ENCODE peak calls at places on chromosomes 2 and 18, in ten cellular contexts. One of them, this sample, is unnamed.

GRCh38 chr2:205477016-205477705 is 205.1 kb upstream of the NRP2 start:
- DNase-seq in astrocyte: peak
- DNase-seq in esophagus squamous epithelium: no peak
- DNase-seq in activated naive CD4-positive, alpha-beta T cell: no peak
- DNase-seq in ELR: no peak
- DNase-seq in activated CD4-positive, alpha-beta T cell treated with anti-CD3 and anti-CD28 coated beads for 36 hours: no peak
- DNase-seq in iris pigment epithelial cell: peak
- DNase-seq in NCI-H2081: no peak
- DNase-seq in H1: no peak
- DNase-seq in GM03348: no peak
- DNase-seq in this sample: no peak

GRCh38 chr2:29108225-29108624 is 7.0 kb upstream of the CLIP4 start:
- DNase-seq in astrocyte: peak
- DNase-seq in esophagus squamous epithelium: no peak
- DNase-seq in activated naive CD4-positive, alpha-beta T cell: no peak
- DNase-seq in ELR: peak
- DNase-seq in activated CD4-positive, alpha-beta T cell treated with anti-CD3 and anti-CD28 coated beads for 36 hours: no peak
- DNase-seq in iris pigment epithelial cell: peak
- DNase-seq in NCI-H2081: no peak
- DNase-seq in H1: no peak
- DNase-seq in GM03348: peak
- DNase-seq in this sample: no peak

GRCh38 chr18:11119962-11120361 is 29.4 kb downstream of the PIEZO2 start:
- DNase-seq in astrocyte: peak
- DNase-seq in esophagus squamous epithelium: no peak
- DNase-seq in activated naive CD4-positive, alpha-beta T cell: no peak
- DNase-seq in ELR: peak
- DNase-seq in activated CD4-positive, alpha-beta T cell treated with anti-CD3 and anti-CD28 coated beads for 36 hours: no peak
- DNase-seq in iris pigment epithelial cell: peak
- DNase-seq in NCI-H2081: no peak
- DNase-seq in H1: no peak
- DNase-seq in GM03348: peak
- DNase-seq in this sample: no peak

GRCh38 chr2:55837073-55837472 is 86.5 kb downstream of the EFEMP1 start:
- DNase-seq in astrocyte: no peak
- DNase-seq in esophagus squamous epithelium: no peak
- DNase-seq in activated naive CD4-positive, alpha-beta T cell: no peak
- DNase-seq in ELR: no peak
- DNase-seq in activated CD4-positive, alpha-beta T cell treated with anti-CD3 and anti-CD28 coated beads for 36 hours: no peak
- DNase-seq in iris pigment epithelial cell: no peak
- DNase-seq in NCI-H2081: no peak
- DNase-seq in H1: no peak
- DNase-seq in GM03348: no peak
- DNase-seq in this sample: no peak

GRCh38 chr2:151619337-151619989 is 114.8 kb downstream of the NEB start:
- DNase-seq in astrocyte: peak
- DNase-seq in esophagus squamous epithelium: no peak
- DNase-seq in activated naive CD4-positive, alpha-beta T cell: no peak
- DNase-seq in ELR: peak
- DNase-seq in activated CD4-positive, alpha-beta T cell treated with anti-CD3 and anti-CD28 coated beads for 36 hours: no peak
- DNase-seq in iris pigment epithelial cell: peak
- DNase-seq in NCI-H2081: no peak
- DNase-seq in H1: no peak
- DNase-seq in GM03348: no peak
- DNase-seq in this sample: no peak

GRCh38 chr2:187989925-187990623 is 301.6 kb upstream of the GULP1 start:
- DNase-seq in astrocyte: no peak
- DNase-seq in esophagus squamous epithelium: no peak
- DNase-seq in activated naive CD4-positive, alpha-beta T cell: no peak
- DNase-seq in ELR: no peak
- DNase-seq in activated CD4-positive, alpha-beta T cell treated with anti-CD3 and anti-CD28 coated beads for 36 hours: no peak
- DNase-seq in iris pigment epithelial cell: no peak
- DNase-seq in NCI-H2081: no peak
- DNase-seq in H1: no peak
- DNase-seq in GM03348: no peak
- DNase-seq in this sample: no peak

GRCh38 chr18:10661333-10661732 is 135.5 kb downstream of the NAPG start:
- DNase-seq in astrocyte: peak
- DNase-seq in esophagus squamous epithelium: no peak
- DNase-seq in activated naive CD4-positive, alpha-beta T cell: no peak
- DNase-seq in ELR: peak
- DNase-seq in activated CD4-positive, alpha-beta T cell treated with anti-CD3 and anti-CD28 coated beads for 36 hours: no peak
- DNase-seq in iris pigment epithelial cell: peak
- DNase-seq in NCI-H2081: no peak
- DNase-seq in H1: no peak
- DNase-seq in GM03348: no peak
- DNase-seq in this sample: no peak

GRCh38 chr2:145626301-145626700 is 1106.4 kb upstream of the ZEB2 start:
- DNase-seq in astrocyte: no peak
- DNase-seq in esophagus squamous epithelium: no peak
- DNase-seq in activated naive CD4-positive, alpha-beta T cell: no peak
- DNase-seq in ELR: no peak
- DNase-seq in activated CD4-positive, alpha-beta T cell treated with anti-CD3 and anti-CD28 coated beads for 36 hours: no peak
- DNase-seq in iris pigment epithelial cell: no peak
- DNase-seq in NCI-H2081: no peak
- DNase-seq in H1: no peak
- DNase-seq in GM03348: no peak
- DNase-seq in this sample: no peak

GRCh38 chr2:1162768-1163584 is 212.3 kb downstream of the SNTG2 start:
- DNase-seq in astrocyte: no peak
- DNase-seq in esophagus squamous epithelium: no peak
- DNase-seq in activated naive CD4-positive, alpha-beta T cell: no peak
- DNase-seq in ELR: peak
- DNase-seq in activated CD4-positive, alpha-beta T cell treated with anti-CD3 and anti-CD28 coated beads for 36 hours: peak
- DNase-seq in iris pigment epithelial cell: no peak
- DNase-seq in NCI-H2081: peak
- DNase-seq in H1: no peak
- DNase-seq in GM03348: no peak
- DNase-seq in this sample: no peak

GRCh38 chr2:224160917-224161316 is 121.8 kb upstream of the SERPINE2 start:
- DNase-seq in astrocyte: peak
- DNase-seq in esophagus squamous epithelium: no peak
- DNase-seq in activated naive CD4-positive, alpha-beta T cell: no peak
- DNase-seq in ELR: no peak
- DNase-seq in activated CD4-positive, alpha-beta T cell treated with anti-CD3 and anti-CD28 coated beads for 36 hours: no peak
- DNase-seq in iris pigment epithelial cell: peak
- DNase-seq in NCI-H2081: no peak
- DNase-seq in H1: no peak
- DNase-seq in GM03348: peak
- DNase-seq in this sample: no peak

GRCh38 chr2:142180820-142181533 is 50.2 kb upstream of the LRP1B start:
- DNase-seq in astrocyte: peak
- DNase-seq in esophagus squamous epithelium: no peak
- DNase-seq in activated naive CD4-positive, alpha-beta T cell: no peak
- DNase-seq in ELR: peak
- DNase-seq in activated CD4-positive, alpha-beta T cell treated with anti-CD3 and anti-CD28 coated beads for 36 hours: peak
- DNase-seq in iris pigment epithelial cell: peak
- DNase-seq in NCI-H2081: no peak
- DNase-seq in H1: peak
- DNase-seq in GM03348: no peak
- DNase-seq in this sample: no peak

GRCh38 chr2:103292570-103293265 is 530.9 kb downstream of the TMEM182 start:
- DNase-seq in astrocyte: no peak
- DNase-seq in esophagus squamous epithelium: no peak
- DNase-seq in activated naive CD4-positive, alpha-beta T cell: no peak
- DNase-seq in ELR: no peak
- DNase-seq in activated CD4-positive, alpha-beta T cell treated with anti-CD3 and anti-CD28 coated beads for 36 hours: no peak
- DNase-seq in iris pigment epithelial cell: no peak
- DNase-seq in NCI-H2081: no peak
- DNase-seq in H1: no peak
- DNase-seq in GM03348: no peak
- DNase-seq in this sample: no peak

GRCh38 chr2:96147593-96148201 is 2.5 kb upstream of the DUSP2 start:
- DNase-seq in astrocyte: no peak
- DNase-seq in esophagus squamous epithelium: no peak
- DNase-seq in activated naive CD4-positive, alpha-beta T cell: no peak
- DNase-seq in ELR: no peak
- DNase-seq in activated CD4-positive, alpha-beta T cell treated with anti-CD3 and anti-CD28 coated beads for 36 hours: peak
- DNase-seq in iris pigment epithelial cell: no peak
- DNase-seq in NCI-H2081: no peak
- DNase-seq in H1: no peak
- DNase-seq in GM03348: no peak
- DNase-seq in this sample: no peak

GRCh38 chr18:54812885-54813284 is 15.4 kb upstream of the RAB27B start:
- DNase-seq in astrocyte: no peak
- DNase-seq in esophagus squamous epithelium: no peak
- DNase-seq in activated naive CD4-positive, alpha-beta T cell: no peak
- DNase-seq in ELR: no peak
- DNase-seq in activated CD4-positive, alpha-beta T cell treated with anti-CD3 and anti-CD28 coated beads for 36 hours: peak
- DNase-seq in iris pigment epithelial cell: no peak
- DNase-seq in NCI-H2081: no peak
- DNase-seq in H1: no peak
- DNase-seq in GM03348: no peak
- DNase-seq in this sample: no peak

GRCh38 chr18:13568443-13569392 is 157.6 kb downstream of the FAM210A start:
- DNase-seq in astrocyte: no peak
- DNase-seq in esophagus squamous epithelium: no peak
- DNase-seq in activated naive CD4-positive, alpha-beta T cell: no peak
- DNase-seq in ELR: no peak
- DNase-seq in activated CD4-positive, alpha-beta T cell treated with anti-CD3 and anti-CD28 coated beads for 36 hours: peak
- DNase-seq in iris pigment epithelial cell: no peak
- DNase-seq in NCI-H2081: no peak
- DNase-seq in H1: no peak
- DNase-seq in GM03348: no peak
- DNase-seq in this sample: no peak

GRCh38 chr2:156659694-156660093 is 223.5 kb downstream of the GPD2 start:
- DNase-seq in astrocyte: no peak
- DNase-seq in esophagus squamous epithelium: no peak
- DNase-seq in activated naive CD4-positive, alpha-beta T cell: no peak
- DNase-seq in ELR: no peak
- DNase-seq in activated CD4-positive, alpha-beta T cell treated with anti-CD3 and anti-CD28 coated beads for 36 hours: no peak
- DNase-seq in iris pigment epithelial cell: no peak
- DNase-seq in NCI-H2081: no peak
- DNase-seq in H1: no peak
- DNase-seq in GM03348: no peak
- DNase-seq in this sample: no peak

GRCh38 chr2:201057715-201058248 is 13.7 kb downstream of the HYCC2 start:
- DNase-seq in astrocyte: no peak
- DNase-seq in esophagus squamous epithelium: no peak
- DNase-seq in activated naive CD4-positive, alpha-beta T cell: no peak
- DNase-seq in ELR: no peak
- DNase-seq in activated CD4-positive, alpha-beta T cell treated with anti-CD3 and anti-CD28 coated beads for 36 hours: no peak
- DNase-seq in iris pigment epithelial cell: peak
- DNase-seq in NCI-H2081: no peak
- DNase-seq in H1: no peak
- DNase-seq in GM03348: no peak
- DNase-seq in this sample: no peak

GRCh38 chr2:119748135-119748534 is 11.6 kb upstream of the PTPN4 start:
- DNase-seq in astrocyte: no peak
- DNase-seq in esophagus squamous epithelium: no peak
- DNase-seq in activated naive CD4-positive, alpha-beta T cell: no peak
- DNase-seq in ELR: no peak
- DNase-seq in activated CD4-positive, alpha-beta T cell treated with anti-CD3 and anti-CD28 coated beads for 36 hours: no peak
- DNase-seq in iris pigment epithelial cell: peak
- DNase-seq in NCI-H2081: no peak
- DNase-seq in H1: no peak
- DNase-seq in GM03348: no peak
- DNase-seq in this sample: no peak